ENCODE peak calls at places on chromosomes 2 and 18, in eight cellular contexts. O is HuH-7.5; P is activated T-cell treated with anti-CD3 and anti-CD28 coated beads for 1 hour; E is stimulated activated CD8-positive, alpha-beta memory T cell treated with anti-CD3 and anti-CD28 coated beads, Interleukin-15, amount 100 ng/mL, for 24 hours; R is choroid plexus epithelial cell; A is globus pallidus; T is NCI-H2171 treated with DMSO at 0.1 percent for 48 hours; U is uterus. H is an unnamed sample.

GRCh38 chr2:167732251-167732788 is 515.1 kb downstream of the STK39 start:
- DNase-seq in U (no peak), E (no peak), O (no peak), A (no peak), T (no peak), R (no peak), P (no peak), H (no peak)

GRCh38 chr18:27860011-27860410 is 316.9 kb downstream of the CDH2 start:
- DNase-seq in O (no peak), U (no peak), P (no peak), R (no peak), E (no peak), A (no peak), T (no peak), H (no peak)

GRCh38 chr2:237558918-237559645 is 7.3 kb upstream of the PRLH start:
- DNase-seq in A (no peak), O (no peak), E (no peak), P (no peak), T (peak), R (peak), U (peak), H (no peak)

GRCh38 chr2:23801396-23801795 is 125.5 kb downstream of the ATAD2B start:
- DNase-seq in T (no peak), U (no peak), O (no peak), R (peak), E (no peak), P (no peak), A (no peak), H (no peak)

GRCh38 chr2:175621847-175622246 is 380.2 kb downstream of the LNPK start:
- DNase-seq in P (no peak), A (no peak), U (no peak), E (no peak), O (no peak), T (no peak), R (no peak), H (no peak)

GRCh38 chr18:25349926-25350560 is 1.9 kb downstream of the ZNF521 start:
- DNase-seq in O (no peak), P (no peak), A (no peak), T (no peak), R (no peak), U (peak), E (no peak), H (no peak)

GRCh38 chr2:15940661-15941482 is 522 bp downstream of the MYCN start:
- DNase-seq in A (peak), U (no peak), O (peak), E (no peak), P (no peak), R (no peak), T (no peak), H (no peak)

GRCh38 chr18:76495435-76496199 is 575 bp upstream of the ZNF516 start:
- DNase-seq in P (no peak), E (no peak), U (peak), T (peak), A (no peak), O (no peak), R (peak), H (no peak)

GRCh38 chr2:237310515-237311114 is 103.3 kb downstream of the COL6A3 start:
- DNase-seq in E (no peak), A (no peak), R (peak), P (no peak), T (no peak), U (no peak), O (no peak), H (no peak)

GRCh38 chr2:225400060-225400511 is 576 bp downstream of the NYAP2 start:
- DNase-seq in A (peak), U (no peak), O (no peak), P (no peak), R (peak), E (no peak), T (peak), H (no peak)

GRCh38 chr2:225937625-225938024 is 538.1 kb downstream of the NYAP2 start:
- DNase-seq in P (no peak), U (no peak), T (no peak), O (no peak), E (no peak), A (no peak), R (peak), H (no peak)

GRCh38 chr18:79413025-79413424 is 17.3 kb downstream of the NFATC1 start:
- DNase-seq in P (no peak), T (no peak), U (no peak), A (no peak), O (no peak), E (no peak), R (no peak), H (no peak)

GRCh38 chr18:75477913-75478312 is 50.4 kb upstream of the SMIM21 start:
- DNase-seq in P (no peak), T (no peak), E (no peak), O (no peak), R (peak), U (no peak), A (no peak), H (no peak)

GRCh38 chr2:183164111-183165015 is 40.1 kb downstream of the NUP35 start:
- DNase-seq in E (no peak), P (no peak), O (no peak), R (peak), T (no peak), U (no peak), A (no peak), H (no peak)

GRCh38 chr2:120445431-120446143 is 99.7 kb downstream of the INHBB start:
- DNase-seq in T (peak), P (no peak), O (no peak), R (peak), E (no peak), U (no peak), A (no peak), H (no peak)

GRCh38 chr2:105777071-105777482 is 32.4 kb downstream of the NCK2 start:
- DNase-seq in O (no peak), A (no peak), P (no peak), R (no peak), E (no peak), U (no peak), T (no peak), H (no peak)

GRCh38 chr2:150256746-150257145 is 230.7 kb downstream of the RND3 start:
- DNase-seq in T (no peak), P (no peak), R (no peak), O (no peak), A (no peak), E (no peak), U (no peak), H (no peak)

GRCh38 chr2:42385225-42385624 is 24.2 kb upstream of the COX7A2L start:
- DNase-seq in P (no peak), A (no peak), E (no peak), T (no peak), U (no peak), R (peak), O (peak), H (no peak)

GRCh38 chr2:28664120-28664842 is 87.3 kb upstream of the PPP1CB start:
- DNase-seq in E (no peak), A (no peak), P (no peak), U (peak), T (no peak), R (peak), O (no peak), H (no peak)

GRCh38 chr2:210671065-210671464 is 114.7 kb downstream of the CPS1 start:
- DNase-seq in P (no peak), R (no peak), U (no peak), O (no peak), E (no peak), A (peak), T (no peak), H (no peak)

GRCh38 chr18:23972416-23972815 is 42.1 kb upstream of the TTC39C start:
- DNase-seq in U (no peak), R (no peak), P (no peak), E (no peak), O (no peak), T (no peak), A (no peak), H (peak)

GRCh38 chr2:1863386-1863785 is 119.1 kb upstream of the PXDN start:
- DNase-seq in U (no peak), E (no peak), T (no peak), P (no peak), R (no peak), O (no peak), A (no peak), H (no peak)

GRCh38 chr2:237546876-237547395 is 19.4 kb upstream of the PRLH start:
- DNase-seq in O (no peak), U (no peak), R (no peak), T (no peak), A (no peak), E (no peak), P (no peak), H (no peak)